ENCODE peak calls at places on chromosomes 3 and 15, in ten cellular contexts. P, H, O, B, E, M, T, V, K and F are unnamed samples.

GRCh38 chr3:176430244-176430893 is 766.9 kb downstream of the TBL1XR1 start:
- DNase-seq in K (peak; percentile 25), P (peak; percentile 76), M (no peak), T (no peak), O (peak; percentile 59), E (peak; percentile 68), H (peak; percentile 29), B (no peak), V (peak; percentile 42), F (peak; percentile 61)

GRCh38 chr15:97977734-97978133 is 17.2 kb downstream of the ARRDC4 start:
- DNase-seq in M (no peak), H (no peak), V (peak; percentile 71), K (peak; percentile 75), E (peak; percentile 33), B (no peak), T (no peak), P (no peak), O (no peak), F (peak; percentile 15)

GRCh38 chr3:184169896-184170875 is 4.5 kb upstream of the AP2M1 start:
- DNase-seq in E (peak; percentile 36), M (no peak), V (no peak), O (no peak), T (no peak), H (no peak), P (no peak), B (no peak), K (no peak), F (no peak)

GRCh38 chr15:97482521-97482920 is 478.0 kb upstream of the ARRDC4 start:
- DNase-seq in B (no peak), E (peak; percentile 57), K (no peak), V (no peak), P (no peak), M (no peak), H (no peak), O (no peak), T (no peak), F (no peak)

GRCh38 chr3:172258616-172259015 is 189.6 kb downstream of the GHSR start:
- DNase-seq in B (no peak), E (peak; percentile 31), H (no peak), V (no peak), M (no peak), O (peak; percentile 53), K (no peak), P (peak; percentile 34), T (no peak), F (no peak)

GRCh38 chr15:53978248-53978906 is at the start of gene UNC13C:
- DNase-seq in B (peak; percentile 46), E (peak; percentile 56), K (peak; percentile 13), H (peak; percentile 21), T (peak; percentile 37), P (no peak), M (peak; percentile 25), V (peak; percentile 3), O (peak; percentile 2), F (no peak)

GRCh38 chr3:195352895-195353488 is 82.0 kb upstream of the XXYLT1 start:
- DNase-seq in K (peak; percentile 70), P (peak; percentile 89), M (no peak), V (peak; percentile 83), E (peak; percentile 21), B (no peak), H (peak; percentile 54), T (no peak), O (peak; percentile 97), F (peak; percentile 74)

GRCh38 chr3:79344876-79345871 is 422.6 kb downstream of the ROBO1 start:
- DNase-seq in O (no peak), T (no peak), V (no peak), E (no peak), H (no peak), B (no peak), P (no peak), K (no peak), M (no peak), F (no peak)

GRCh38 chr3:171162986-171163723 is 136.6 kb upstream of the SLC2A2 start:
- DNase-seq in K (no peak), M (no peak), H (peak; percentile 17), O (no peak), E (peak; percentile 61), B (no peak), V (no peak), P (no peak), T (no peak), F (peak; percentile 46)

GRCh38 chr15:57012557-57012956 is 94.1 kb downstream of the TCF12 start:
- DNase-seq in B (no peak), O (no peak), M (no peak), H (no peak), K (no peak), E (no peak), T (no peak), V (no peak), P (no peak), F (no peak)

GRCh38 chr15:79160211-79160610 is 69.6 kb upstream of the RASGRF1 start:
- DNase-seq in E (no peak), K (peak; percentile 77), M (no peak), B (no peak), H (no peak), V (no peak), O (peak; percentile 6), T (no peak), P (peak; percentile 40), F (peak; percentile 81)

GRCh38 chr3:52596658-52597265 is 60.4 kb downstream of the UQCC5 start:
- DNase-seq in P (no peak), V (no peak), B (peak; percentile 55), T (no peak), O (no peak), H (no peak), K (no peak), E (no peak), M (no peak), F (no peak)

GRCh38 chr3:149462653-149463052 is 11.8 kb upstream of the TM4SF4 start:
- DNase-seq in O (peak; percentile 43), P (peak; percentile 49), B (no peak), K (no peak), T (no peak), E (no peak), V (no peak), H (no peak), M (no peak), F (peak; percentile 23)

DNA sequence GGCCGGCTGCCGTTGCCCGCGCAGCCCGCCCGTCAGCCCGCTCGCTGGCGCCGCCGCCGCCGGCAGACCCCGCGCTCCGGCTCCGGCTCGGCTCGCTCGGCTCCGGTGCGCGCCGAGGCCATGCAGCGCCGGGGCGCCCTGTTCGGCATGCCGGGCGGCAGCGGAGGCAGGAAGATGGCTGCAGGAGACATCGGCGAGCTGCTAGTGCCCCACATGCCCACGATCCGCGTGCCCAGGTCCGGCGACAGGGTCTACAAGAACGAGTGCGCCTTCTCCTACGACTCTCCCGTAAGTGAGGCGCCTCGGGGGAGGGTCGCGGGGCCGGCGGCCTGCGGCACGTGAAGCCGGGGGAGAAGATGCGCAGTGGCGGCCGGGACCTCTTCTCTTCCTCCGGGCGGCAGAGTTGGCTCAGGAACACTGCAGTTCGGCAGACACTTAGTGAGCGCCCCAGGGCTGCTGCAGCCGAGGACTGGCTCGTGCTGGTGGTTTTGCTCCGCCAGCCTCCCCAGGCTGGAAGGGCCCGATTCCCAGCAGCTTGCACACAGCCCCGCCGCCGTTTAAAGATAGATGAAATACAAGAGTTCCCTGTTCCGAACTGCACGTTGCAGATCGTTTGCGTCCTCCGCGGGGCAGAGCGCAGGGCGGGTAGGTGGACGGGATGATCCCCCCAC is 401 bp downstream of the USP13 start:
- DNase-seq in V (peak; percentile 63), M (peak; percentile 83), H (peak; percentile 69), O (peak; percentile 81), B (peak; percentile 84), T (peak; percentile 59), P (peak; percentile 82), E (peak; percentile 79), K (peak; percentile 82), F (peak; percentile 75)
- TF ChIP-seq CTCF in V (no peak), M (no peak), H (peak; percentile 1), O (peak; percentile 4), B (no peak), T (no peak), P (peak; percentile 24), E (no peak), K (peak; percentile 12), F (no peak)

GRCh38 chr3:145807990-145808389 is 353.0 kb downstream of the PLOD2 start:
- DNase-seq in T (no peak), E (peak; percentile 40), M (no peak), P (peak; percentile 6), B (no peak), K (peak; percentile 2), O (peak; percentile 66), H (peak; percentile 25), V (no peak), F (peak; percentile 49)
- TF ChIP-seq CTCF in T (peak; percentile 24), E (peak; percentile 30), M (no peak), P (no peak), B (peak; percentile 13), K (peak; percentile 42), O (peak; percentile 55), H (peak; percentile 14), V (no peak), F (peak; percentile 32)

DNA sequence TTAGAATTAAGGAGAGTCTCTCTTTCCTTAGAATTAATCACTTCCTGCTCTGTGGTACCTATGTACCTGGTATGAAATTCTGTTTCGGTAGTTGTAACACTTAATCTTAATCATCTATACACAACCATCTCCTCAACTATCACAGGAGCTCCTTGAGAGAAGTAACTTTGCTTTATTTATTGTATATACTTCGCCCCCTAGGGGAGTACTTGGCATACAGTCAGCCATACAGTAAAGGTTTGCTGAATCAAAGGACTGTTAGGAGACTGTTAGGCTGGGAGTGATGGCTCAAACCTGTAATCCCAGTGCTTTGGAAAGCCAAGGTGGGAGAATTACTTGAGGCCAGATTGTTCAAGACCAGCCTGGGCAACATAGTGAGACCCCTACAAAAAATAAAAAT is 44.7 kb downstream of the RORA start:
- DNase-seq in K (no peak), H (no peak), T (no peak), V (no peak), E (peak; percentile 26), O (no peak), M (no peak), B (no peak), P (no peak), F (no peak)
- TF ChIP-seq CTCF in K (no peak), H (no peak), T (no peak), V (no peak), E (no peak), O (no peak), M (no peak), B (no peak), P (no peak), F (no peak)

GRCh38 chr15:33994005-33994615 is 25.8 kb downstream of the CHRM5 start:
- DNase-seq in K (peak; percentile 19), P (peak; percentile 51), V (peak; percentile 22), M (no peak), O (peak; percentile 46), E (peak; percentile 76), H (peak; percentile 68), B (no peak), T (no peak), F (peak; percentile 40)
- TF ChIP-seq CTCF in K (peak; percentile 52), P (peak; percentile 60), V (peak; percentile 48), M (no peak), O (peak; percentile 64), E (peak; percentile 58), H (peak; percentile 55), B (peak; percentile 15), T (peak; percentile 42), F (peak; percentile 14)

DNA sequence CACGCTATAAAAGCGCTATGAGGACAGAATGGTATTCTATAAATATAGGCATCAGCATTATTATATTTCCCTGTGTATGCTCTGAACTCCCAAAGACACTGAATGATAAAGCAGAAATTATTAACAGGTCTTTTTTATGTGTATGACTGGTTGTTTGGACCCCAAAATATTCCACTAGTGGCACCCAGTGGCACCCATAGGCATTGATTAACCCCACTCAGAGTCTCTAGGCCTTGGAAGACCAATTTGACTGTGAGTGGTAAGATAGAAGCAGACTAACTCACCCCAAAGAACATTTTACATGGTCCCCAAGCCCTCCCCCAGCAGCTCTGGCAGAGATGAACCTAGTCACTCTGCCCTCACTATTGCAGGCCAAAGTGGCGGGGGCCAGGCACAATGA is 45.4 kb upstream of the UBE2E1 start:
- DNase-seq in V (no peak), H (no peak), P (no peak), O (no peak), B (no peak), T (no peak), K (no peak), M (no peak), E (no peak), F (no peak)
- TF ChIP-seq CTCF in V (no peak), H (no peak), P (no peak), O (peak; percentile 12), B (no peak), T (no peak), K (peak; percentile 38), M (no peak), E (no peak), F (no peak)